ENCODE peak calls at places on chromosome 20, in five cellular contexts. P is HEK293T, R is HepG2, Q is K562, A is SK-N-SH. M is an unnamed sample.
A peak's percentile ranks its signal among the peaks of the same experiment; 100 is the strongest.

GRCh38 chr20:35854697-35855434 is 83.1 kb downstream of the PHF20 start:
- DNase-seq in P (no peak), R (no peak), Q (no peak), A (no peak), M (no peak)

GRCh38 chr20:52035977-52036376 is 155.6 kb downstream of the ZFP64 start:
- DNase-seq in P (no peak), R (no peak), Q (no peak), A (no peak), M (no peak)

GRCh38 chr20:4973330-4974097 is 27.8 kb downstream of the SLC23A2 start:
- DNase-seq in P (no peak), R (peak; percentile 99), Q (no peak), A (no peak), M (peak; percentile 85)

GRCh38 chr20:41275181-41275793 is 42.2 kb downstream of the ZHX3 start:
- DNase-seq in P (no peak), R (no peak), Q (no peak), A (no peak), M (no peak)

GRCh38 chr20:2137552-2138201 is 36.0 kb downstream of the STK35 start:
- DNase-seq in P (no peak), R (no peak), Q (no peak), A (no peak), M (no peak)

GRCh38 chr20:24998121-24998520 is 5.6 kb upstream of the APMAP start:
- DNase-seq in P (no peak), R (no peak), Q (no peak), A (no peak), M (no peak)

GRCh38 chr20:21693322-21693721 is 12.1 kb upstream of the PAX1 start:
- DNase-seq in P (peak; percentile 50), R (peak; percentile 24), Q (peak; percentile 53), A (no peak), M (no peak)

GRCh38 chr20:40771848-40772247 is 82.8 kb upstream of the MAFB start:
- DNase-seq in P (no peak), R (no peak), Q (no peak), A (no peak), M (no peak)

GRCh38 chr20:44597516-44597915 is 15.1 kb downstream of the PKIG start:
- DNase-seq in P (no peak), R (no peak), Q (no peak), A (no peak), M (no peak)

GRCh38 chr20:3887870-3888614 is 1.1 kb upstream of the PANK2 start:
- DNase-seq in P (no peak), R (no peak), Q (no peak), A (no peak), M (no peak)

GRCh38 chr20:41003143-41003932 is 25.3 kb upstream of the TOP1 start:
- DNase-seq in P (no peak), R (peak; percentile 99), Q (peak; percentile 61), A (no peak), M (no peak)

DNA sequence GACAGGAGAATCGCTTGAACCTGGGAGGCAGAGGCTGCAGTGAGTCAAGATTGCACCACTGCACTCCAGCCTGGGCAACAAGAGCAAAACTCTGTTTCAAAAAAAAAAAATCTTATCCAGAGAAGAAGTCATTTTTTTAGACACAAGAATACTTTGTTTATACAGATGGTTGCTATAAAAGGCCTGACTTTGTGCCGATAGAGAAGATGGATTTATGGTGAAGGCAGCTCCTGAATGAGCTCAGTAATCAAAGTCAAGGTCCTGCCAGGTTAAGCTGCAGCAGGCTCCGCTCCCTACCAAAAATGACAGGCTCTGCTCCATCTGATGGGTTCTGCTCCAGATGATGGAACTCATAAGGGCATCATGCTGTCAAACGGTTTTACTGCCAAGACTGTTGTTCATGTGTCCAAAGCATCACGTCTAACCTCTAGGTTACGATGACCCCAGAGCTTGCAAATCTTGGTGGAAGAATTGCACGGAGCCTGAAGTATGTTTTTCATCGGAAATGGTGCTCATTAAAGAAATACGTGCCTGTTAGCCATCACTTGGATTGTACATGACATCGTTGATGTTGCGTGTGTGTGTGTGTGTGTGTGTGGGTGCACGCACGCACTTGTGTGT is 19.1 kb upstream of the PTGIS start:
- DNase-seq in P (no peak), R (no peak), Q (no peak), A (no peak), M (no peak)
- TF ChIP-seq FOXM1 in P (no peak), R (no peak), Q (no peak), A (no peak), M (no peak)

GRCh38 chr20:50528129-50528528 is 17.9 kb downstream of the PTPN1 start:
- DNase-seq in P (no peak), R (no peak), Q (no peak), A (no peak), M (no peak)
- TF ChIP-seq FOXM1 in P (no peak), R (no peak), Q (no peak), A (no peak), M (no peak)

DNA sequence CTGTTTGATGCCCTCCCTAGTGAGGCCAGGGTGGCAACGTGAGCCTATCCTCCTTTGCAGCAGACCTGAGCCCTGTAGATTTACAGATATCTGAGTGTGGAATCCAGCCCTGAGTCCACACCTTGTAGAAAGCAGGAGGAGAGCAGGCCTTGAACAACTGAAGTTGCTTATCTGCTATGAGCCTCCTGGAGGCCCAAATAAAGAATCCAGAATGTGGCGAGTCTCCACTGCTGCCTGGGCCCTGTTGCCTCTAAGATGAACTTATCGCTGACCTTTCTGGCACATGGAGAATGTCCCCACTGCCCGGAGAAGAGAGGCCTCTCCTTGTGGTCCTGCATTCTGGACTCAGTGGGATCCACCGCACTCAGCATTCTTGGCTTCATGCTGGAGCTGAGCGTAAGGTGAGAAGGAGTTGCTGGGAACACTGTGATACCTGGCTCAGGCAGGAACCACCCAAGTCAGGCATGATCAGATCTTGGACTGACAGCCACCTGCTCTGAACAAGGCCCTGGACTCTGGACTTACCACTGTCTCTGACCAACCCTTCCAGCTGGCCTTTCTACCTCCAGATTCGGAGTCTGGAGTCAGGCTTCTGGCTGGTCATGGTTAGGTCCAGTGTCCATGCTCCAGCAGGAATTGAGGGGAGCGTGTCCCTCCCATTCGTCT is 5.8 kb upstream of the MANBAL start:
- DNase-seq in P (no peak), R (no peak), Q (no peak), A (no peak), M (no peak)
- TF ChIP-seq FOXM1 in P (no peak), R (no peak), Q (no peak), A (no peak), M (no peak)

DNA sequence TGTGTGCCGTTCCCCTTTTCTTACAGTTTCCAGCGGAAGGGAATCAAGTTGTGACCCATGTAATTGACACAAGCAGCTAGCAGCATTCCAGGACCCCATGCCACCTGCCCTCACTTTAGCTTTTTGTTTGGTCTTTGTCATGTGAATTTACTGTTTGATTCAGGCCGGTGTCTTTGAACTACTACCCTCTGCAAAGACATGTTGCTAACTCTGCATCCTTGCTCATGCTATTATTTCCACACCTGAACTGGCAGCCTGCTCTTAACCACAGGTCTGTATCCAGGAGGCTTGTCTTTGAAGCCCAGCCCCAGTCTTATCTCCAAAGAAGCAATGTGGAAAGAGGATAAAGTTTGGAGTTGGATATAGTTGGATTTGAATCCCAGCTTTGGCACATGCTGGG is 52.2 kb downstream of the RALY start:
- DNase-seq in P (no peak), R (peak; percentile 84), Q (no peak), A (no peak), M (no peak)
- TF ChIP-seq FOXM1 in P (no peak), R (no peak), Q (no peak), A (no peak), M (no peak)

GRCh38 chr20:50521221-50521642 is 11.0 kb downstream of the PTPN1 start:
- DNase-seq in P (no peak), R (no peak), Q (no peak), A (peak; percentile 10), M (no peak)

GRCh38 chr20:50523552-50524167 is 13.5 kb downstream of the PTPN1 start:
- DNase-seq in P (no peak), R (no peak), Q (no peak), A (no peak), M (no peak)

GRCh38 chr20:50519036-50519780 is 9.0 kb downstream of the PTPN1 start:
- DNase-seq in P (no peak), R (no peak), Q (no peak), A (no peak), M (no peak)

GRCh38 chr20:50520222-50520877 is 10.2 kb downstream of the PTPN1 start:
- DNase-seq in P (no peak), R (no peak), Q (no peak), A (no peak), M (no peak)

DNA sequence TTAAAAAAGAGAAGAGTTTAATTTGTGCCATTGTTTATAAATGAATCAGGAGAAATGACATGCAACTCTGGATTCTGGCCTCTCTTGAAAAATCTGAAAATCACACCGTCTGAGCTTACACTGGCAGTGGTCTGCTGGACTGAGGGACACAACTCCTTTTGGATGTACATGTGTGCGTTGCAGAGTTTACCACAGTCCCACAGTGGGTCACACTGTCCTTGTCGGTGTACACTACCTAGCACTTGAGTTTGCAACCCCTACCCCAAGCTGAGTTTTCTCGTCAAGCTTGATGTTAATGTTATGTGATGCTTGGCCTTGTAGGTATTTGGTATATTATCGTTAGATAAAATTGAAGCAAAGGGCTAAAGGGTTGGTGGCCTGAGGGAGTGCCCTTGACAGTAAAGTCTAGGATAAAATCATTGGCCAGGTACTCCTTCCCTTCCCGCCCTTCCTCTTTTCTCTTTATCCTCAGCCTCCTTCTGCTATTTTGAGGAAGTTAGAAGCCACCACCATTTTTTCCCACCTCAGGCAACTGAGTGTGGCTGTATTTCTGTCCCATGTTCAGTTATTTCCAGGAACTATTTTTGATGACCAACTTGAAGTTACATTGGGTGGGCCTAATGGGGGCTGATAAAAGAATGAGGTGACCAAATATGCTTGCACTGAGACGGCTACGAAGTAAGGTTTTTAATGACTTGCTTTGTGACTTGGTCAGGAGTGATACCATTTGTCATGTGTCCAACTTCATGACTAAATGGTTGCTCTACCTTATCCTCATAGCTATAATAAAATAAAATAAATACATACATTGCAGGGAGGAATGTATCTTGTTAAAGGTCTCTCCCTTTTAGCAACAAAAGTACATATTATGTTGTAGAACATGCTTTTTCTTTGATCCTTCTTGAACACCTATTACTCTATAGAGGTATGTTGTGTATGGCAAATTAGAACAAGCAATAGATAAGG is 11.8 kb downstream of the PTPN1 start:
- DNase-seq in P (no peak), R (no peak), Q (no peak), A (no peak), M (no peak)
- TF ChIP-seq FOXM1 in P (no peak), R (no peak), Q (no peak), A (no peak), M (no peak)

GRCh38 chr20:32433311-32434021 is 75.3 kb downstream of the ASXL1 start:
- DNase-seq in P (no peak), R (no peak), Q (no peak), A (peak; percentile 21), M (no peak)
- TF ChIP-seq FOXM1 in P (no peak), R (no peak), Q (no peak), A (no peak), M (no peak)

M was measured in GM12878.